ENCODE peak calls at places on chromosomes 16 and 17, in six cellular contexts. I, H, D, W, M and J are unnamed samples.

GRCh38 chr17:10063730-10064221 is 134.6 kb downstream of the GAS7 start:
- DNase-seq in I (no peak), H (peak), D (no peak), W (no peak), M (no peak), J (no peak)

GRCh38 chr17:40341808-40342574 is 22.5 kb downstream of the GJD3 start:
- DNase-seq in I (peak), H (peak), D (no peak), W (peak), M (peak), J (no peak)

GRCh38 chr16:59573528-59574271 is 839.6 kb upstream of the GOT2 start:
- DNase-seq in I (no peak), H (peak), D (peak), W (no peak), M (peak), J (peak)

GRCh38 chr16:89172901-89173628 is 1.5 kb downstream of the CDH15 start:
- DNase-seq in I (no peak), H (no peak), D (no peak), W (no peak), M (no peak), J (no peak)

GRCh38 chr16:88406096-88407041 is 23.6 kb downstream of the ZNF469 start:
- DNase-seq in I (no peak), H (no peak), D (no peak), W (no peak), M (no peak), J (no peak)

GRCh38 chr16:68079616-68080344 is 5.4 kb upstream of the NFATC3 start:
- DNase-seq in I (peak), H (peak), D (no peak), W (no peak), M (peak), J (no peak)

GRCh38 chr17:29005936-29006438 is at the start of gene SEZ6:
- DNase-seq in I (peak), H (peak), D (peak), W (peak), M (peak), J (peak)

GRCh38 chr17:64216385-64217248 is 46.4 kb downstream of the TEX2 start:
- DNase-seq in I (no peak), H (peak), D (peak), W (no peak), M (peak), J (peak)

GRCh38 chr16:90032664-90033346 is 13.5 kb upstream of the DBNDD1 start:
- DNase-seq in I (no peak), H (peak), D (no peak), W (no peak), M (peak), J (no peak)

GRCh38 chr17:27514595-27515413 is 58.6 kb downstream of the KSR1 start:
- DNase-seq in I (no peak), H (no peak), D (no peak), W (no peak), M (no peak), J (no peak)

GRCh38 chr17:20852541-20853370 is 190.1 kb downstream of the USP22 start:
- DNase-seq in I (no peak), H (peak), D (no peak), W (peak), M (no peak), J (peak)

GRCh38 chr16:90026135-90026534 is 6.9 kb upstream of the DBNDD1 start:
- DNase-seq in I (no peak), H (no peak), D (no peak), W (no peak), M (no peak), J (no peak)

GRCh38 chr16:49637933-49638695 is 217.8 kb downstream of the ZNF423 start:
- DNase-seq in I (no peak), H (no peak), D (no peak), W (no peak), M (no peak), J (no peak)

GRCh38 chr17:45942284-45942683 is 47.9 kb downstream of the MAPT start:
- DNase-seq in I (no peak), H (peak), D (no peak), W (no peak), M (peak), J (no peak)

GRCh38 chr17:68462381-68463210 is 5.3 kb upstream of the WIPI1 start:
- DNase-seq in I (peak), H (peak), D (peak), W (peak), M (peak), J (peak)

GRCh38 chr17:1055231-1055630 is 58.3 kb downstream of the TIMM22 start:
- DNase-seq in I (no peak), H (no peak), D (no peak), W (no peak), M (no peak), J (no peak)

GRCh38 chr16:84182680-84183571 is 3.9 kb downstream of the TAF1C start:
- DNase-seq in I (no peak), H (no peak), D (no peak), W (no peak), M (no peak), J (no peak)

GRCh38 chr17:67151717-67152116 is 93.3 kb downstream of the HELZ start:
- DNase-seq in I (no peak), H (peak), D (no peak), W (no peak), M (peak), J (peak)

GRCh38 chr17:7716901-7717755 is at the start of gene DNAH2:
- DNase-seq in I (no peak), H (peak), D (peak), W (peak), M (peak), J (peak)

GRCh38 chr17:76723812-76724211 is 2.6 kb downstream of the JMJD6 start:
- DNase-seq in I (no peak), H (no peak), D (no peak), W (no peak), M (no peak), J (no peak)

GRCh38 chr17:13491916-13492315 is 109.8 kb downstream of the HS3ST3A1 start:
- DNase-seq in I (no peak), H (no peak), D (peak), W (no peak), M (no peak), J (no peak)

GRCh38 chr17:5516060-5516792 is 29.9 kb downstream of the MIS12 start:
- DNase-seq in I (no peak), H (peak), D (peak), W (no peak), M (peak), J (peak)

GRCh38 chr16:50463581-50464324 is 84.4 kb upstream of the NKD1 start:
- DNase-seq in I (no peak), H (no peak), D (no peak), W (no peak), M (no peak), J (no peak)

GRCh38 chr17:29291163-29291752 is 2.7 kb downstream of the NUFIP2 start:
- DNase-seq in I (no peak), H (peak), D (peak), W (peak), M (peak), J (peak)

GRCh38 chr17:69711504-69711903 is 297.0 kb downstream of the MAP2K6 start:
- DNase-seq in I (no peak), H (peak), D (peak), W (no peak), M (peak), J (no peak)

GRCh38 chr17:75843577-75844529 is at the start of gene UNC13D:
- DNase-seq in I (peak), H (no peak), D (no peak), W (no peak), M (no peak), J (peak)

GRCh38 chr16:87000007-87000406 is 317.2 kb downstream of the C16orf95 start:
- DNase-seq in I (no peak), H (no peak), D (no peak), W (no peak), M (no peak), J (no peak)

GRCh38 chr17:807146-808002 is 25.2 kb downstream of the MRM3 start:
- DNase-seq in I (no peak), H (no peak), D (no peak), W (no peak), M (no peak), J (no peak)

GRCh38 chr17:8151641-8152111 is 528 bp downstream of the PER1 start:
- DNase-seq in I (no peak), H (peak), D (peak), W (peak), M (peak), J (no peak)

GRCh38 chr17:58086953-58087352 is 3.7 kb downstream of the DYNLL2 start:
- DNase-seq in I (no peak), H (no peak), D (no peak), W (no peak), M (no peak), J (no peak)

GRCh38 chr17:26765860-26766709 is 527.8 kb upstream of the WSB1 start:
- DNase-seq in I (no peak), H (no peak), D (no peak), W (no peak), M (no peak), J (no peak)

GRCh38 chr16:6018848-6019489 is 921.4 kb upstream of the EEF2KMT start:
- DNase-seq in I (no peak), H (no peak), D (no peak), W (peak), M (no peak), J (no peak)

GRCh38 chr17:81003711-81004335 is 12.2 kb downstream of the CHMP6 start:
- DNase-seq in I (no peak), H (peak), D (no peak), W (no peak), M (no peak), J (no peak)

GRCh38 chr16:73213761-73214480 is 166.0 kb upstream of the ZFHX3 start:
- DNase-seq in I (no peak), H (peak), D (no peak), W (no peak), M (peak), J (no peak)

GRCh38 chr17:76474238-76474637 is 6.8 kb downstream of the AANAT start:
- DNase-seq in I (no peak), H (no peak), D (no peak), W (no peak), M (no peak), J (no peak)

GRCh38 chr16:58615280-58615679 is 14.3 kb downstream of the CNOT1 start:
- DNase-seq in I (no peak), H (peak), D (no peak), W (no peak), M (peak), J (no peak)

GRCh38 chr16:22789281-22789945 is 24.5 kb upstream of the HS3ST2 start:
- DNase-seq in I (no peak), H (peak), D (no peak), W (no peak), M (peak), J (peak)

GRCh38 chr17:32954477-32954876 is 26.5 kb downstream of the TMEM98 start:
- DNase-seq in I (no peak), H (no peak), D (no peak), W (no peak), M (no peak), J (no peak)

GRCh38 chr17:2982854-2983636 is 80.4 kb downstream of the OR1D5 start:
- DNase-seq in I (no peak), H (peak), D (peak), W (no peak), M (peak), J (no peak)
- TF ChIP-seq CTCF in I (no peak), H (peak), D (peak), W (peak), M (peak), J (no peak)

DNA sequence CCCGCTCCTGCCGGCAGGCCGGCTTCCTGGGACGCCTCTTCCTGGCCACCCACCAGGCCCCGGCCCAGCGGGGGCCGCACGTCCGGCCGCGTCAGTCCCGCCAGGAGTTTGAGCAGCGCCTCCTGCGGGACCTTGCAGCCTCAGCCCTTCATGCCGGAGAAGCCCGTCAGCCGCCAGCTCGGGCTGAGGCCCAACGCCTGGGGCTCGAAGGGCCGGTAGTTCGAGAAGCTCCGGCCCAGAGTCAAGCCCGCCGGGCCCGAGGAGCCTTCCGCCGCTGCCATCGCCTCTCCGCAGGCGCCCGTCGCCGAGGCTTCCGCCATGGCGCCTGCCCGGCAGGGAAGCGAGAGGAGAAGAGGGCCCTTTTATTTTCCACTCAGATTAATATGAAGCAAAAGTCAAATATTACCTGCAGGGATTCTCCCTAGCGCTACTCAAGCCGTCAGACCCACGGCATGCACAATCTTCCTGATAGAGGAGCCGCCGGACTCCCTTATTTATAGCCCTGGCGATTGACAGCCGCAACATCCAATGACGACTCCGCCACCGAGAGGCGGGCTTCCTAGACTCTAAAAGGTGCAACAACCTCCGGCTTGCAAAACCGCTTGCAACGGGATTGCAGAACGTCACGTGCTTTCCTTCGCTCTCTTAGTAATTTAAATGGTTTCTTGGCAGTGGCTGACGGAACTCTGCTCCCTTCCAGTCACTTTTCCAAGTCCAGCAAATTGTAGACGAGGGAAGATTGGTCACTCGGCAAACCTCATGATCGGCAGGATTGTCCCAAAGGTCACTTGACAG is at the start of gene SEPHS2:
- DNase-seq in I (peak), H (peak), D (peak), W (peak), M (peak), J (peak)
- TF ChIP-seq CTCF in I (peak), H (peak), D (peak), W (peak), M (peak), J (peak)

GRCh38 chr16:27205436-27206065 is 2.2 kb downstream of the KDM8 start:
- DNase-seq in I (no peak), H (no peak), D (no peak), W (no peak), M (no peak), J (no peak)
- TF ChIP-seq CTCF in I (no peak), H (no peak), D (no peak), W (no peak), M (no peak), J (no peak)

GRCh38 chr17:78174870-78175642 is 6.7 kb downstream of the SYNGR2 start:
- DNase-seq in I (no peak), H (no peak), D (no peak), W (no peak), M (no peak), J (no peak)
- TF ChIP-seq CTCF in I (no peak), H (no peak), D (no peak), W (no peak), M (no peak), J (no peak)

GRCh38 chr16:28846080-28846932 is at the start of gene TUFM:
- DNase-seq in I (peak), H (peak), D (peak), W (peak), M (peak), J (peak)
- TF ChIP-seq CTCF in I (peak), H (peak), D (peak), W (peak), M (peak), J (peak)

GRCh38 chr17:79838541-79839274 is 532 bp downstream of the CBX4 start:
- DNase-seq in I (peak), H (peak), D (no peak), W (peak), M (peak), J (peak)

GRCh38 chr17:79835470-79835899 is 3.8 kb downstream of the CBX4 start:
- DNase-seq in I (no peak), H (no peak), D (no peak), W (peak), M (no peak), J (no peak)

GRCh38 chr17:79835953-79836951 is 3.0 kb downstream of the CBX4 start:
- DNase-seq in I (no peak), H (no peak), D (no peak), W (peak), M (no peak), J (peak)

GRCh38 chr17:79837888-79838540 is 1.2 kb downstream of the CBX4 start:
- DNase-seq in I (no peak), H (peak), D (no peak), W (no peak), M (no peak), J (no peak)

DNA sequence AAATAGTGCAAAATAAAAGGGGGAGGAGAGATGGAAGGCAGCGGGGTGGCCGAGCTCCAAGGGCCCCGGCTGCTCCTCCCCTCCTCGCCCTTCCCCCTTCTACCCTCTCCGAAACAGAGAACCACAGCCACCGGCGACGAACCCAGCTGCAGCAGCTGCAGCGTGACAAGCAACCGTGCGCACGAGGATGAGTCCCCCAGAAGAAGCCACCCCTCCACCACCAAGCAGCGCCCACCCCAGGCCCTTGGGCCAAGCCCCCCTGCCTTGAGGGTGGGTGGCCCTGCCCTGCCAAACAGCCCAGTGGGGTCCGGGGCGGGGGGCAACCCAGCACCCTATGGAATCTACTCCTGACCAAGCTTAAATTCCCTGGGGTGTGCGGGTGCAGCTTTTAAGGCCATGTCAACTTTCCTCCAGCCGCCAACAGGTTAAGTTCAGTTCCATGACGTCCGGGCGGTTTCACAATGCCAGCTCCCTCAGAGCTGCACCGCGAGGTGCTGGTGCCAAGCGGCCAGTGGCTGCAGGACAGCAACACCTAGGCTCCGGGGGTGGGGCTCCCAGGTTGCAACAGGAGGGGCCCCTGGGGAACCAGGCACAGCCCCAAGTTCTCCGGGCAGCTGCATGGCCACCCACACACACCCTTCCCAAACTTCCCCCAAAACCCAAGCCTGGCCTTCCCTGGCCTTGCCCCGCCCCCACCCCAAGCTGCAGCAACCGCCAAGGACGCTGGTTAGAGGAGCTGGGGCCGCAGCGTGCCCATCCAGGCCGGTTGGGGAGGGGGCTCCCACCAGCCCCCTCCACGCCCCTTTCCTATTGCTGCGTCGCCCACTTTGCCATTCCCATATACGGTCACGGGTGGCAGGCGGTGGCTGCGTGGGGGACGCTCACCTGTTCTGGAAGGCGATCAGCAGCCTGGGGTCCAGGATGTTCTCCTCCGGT is 2.0 kb downstream of the CBX4 start:
- DNase-seq in I (no peak), H (peak), D (no peak), W (peak), M (peak), J (peak)
- TF ChIP-seq CTCF in I (no peak), H (no peak), D (no peak), W (peak), M (no peak), J (no peak)